ENCODE peak calls at places on chromosome 10, in eight cellular contexts. A is amygdala; H is Calu3; S is IMR-90; M is cardiac muscle cell; L is activated naive CD8-positive, alpha-beta T cell treated with anti-CD3 and anti-CD28 coated beads, Interleukin-2, amount 50 U/mL, for 24 hours; G is SW 1271; O is HTR-8/SVneo. E is an unnamed sample.

GRCh38 chr10:44857363-44858016 is 53.6 kb upstream of the TMEM72 start:
- DNase-seq in A (no peak), H (peak; percentile 76), S (peak; percentile 84), M (peak; percentile 57), L (peak; percentile 66), G (no peak), O (peak; percentile 84), E (peak; percentile 49)

GRCh38 chr10:11403116-11403515 is 208.3 kb downstream of the USP6NL start:
- DNase-seq in A (no peak), H (no peak), S (no peak), M (no peak), L (peak; percentile 62), G (no peak), O (no peak), E (no peak)

GRCh38 chr10:79984851-79985250 is 35.9 kb upstream of the SFTPD start:
- DNase-seq in A (no peak), H (peak; percentile 65), S (no peak), M (no peak), L (peak; percentile 48), G (no peak), O (no peak), E (no peak)

GRCh38 chr10:126397640-126398382 is 9.5 kb upstream of the ADAM12 start:
- DNase-seq in A (no peak), H (no peak), S (peak; percentile 98), M (no peak), L (no peak), G (peak; percentile 71), O (peak; percentile 70), E (no peak)

GRCh38 chr10:91250341-91250740 is 29.9 kb downstream of the PCGF5 start:
- DNase-seq in A (no peak), H (no peak), S (no peak), M (no peak), L (no peak), G (no peak), O (no peak), E (no peak)

GRCh38 chr10:94212876-94213595 is 149.7 kb downstream of the NOC3L start:
- DNase-seq in A (no peak), H (no peak), S (no peak), M (no peak), L (no peak), G (no peak), O (no peak), E (no peak)

GRCh38 chr10:25177754-25178135 is 2.9 kb downstream of the GPR158 start:
- DNase-seq in A (no peak), H (no peak), S (no peak), M (no peak), L (no peak), G (no peak), O (no peak), E (no peak)

GRCh38 chr10:42491801-42492200 is 146.6 kb downstream of the ZNF33B start:
- DNase-seq in A (no peak), H (no peak), S (no peak), M (no peak), L (no peak), G (no peak), O (no peak), E (no peak)

GRCh38 chr10:126111562-126111961 is 215.2 kb downstream of the FANK1 start:
- DNase-seq in A (no peak), H (no peak), S (no peak), M (no peak), L (no peak), G (no peak), O (no peak), E (no peak)

GRCh38 chr10:13037832-13038231 is 36.3 kb upstream of the CCDC3 start:
- DNase-seq in A (no peak), H (no peak), S (no peak), M (no peak), L (no peak), G (no peak), O (no peak), E (no peak)

GRCh38 chr10:101285519-101286070 is 56.3 kb upstream of the LBX1 start:
- DNase-seq in A (no peak), H (no peak), S (no peak), M (no peak), L (no peak), G (no peak), O (no peak), E (no peak)

GRCh38 chr10:86721232-86721631 is 35.2 kb upstream of the BMPR1A start:
- DNase-seq in A (no peak), H (no peak), S (no peak), M (no peak), L (no peak), G (no peak), O (no peak), E (no peak)

GRCh38 chr10:75544381-75544780 is 113.0 kb downstream of the LRMDA start:
- DNase-seq in A (no peak), H (no peak), S (no peak), M (peak; percentile 4), L (no peak), G (no peak), O (no peak), E (no peak)

GRCh38 chr10:32072025-32072787 is 16.0 kb upstream of the KIF5B start:
- DNase-seq in A (no peak), H (no peak), S (no peak), M (no peak), L (no peak), G (no peak), O (no peak), E (no peak)

GRCh38 chr10:46294641-46295230 is 7.9 kb downstream of the ANTXRL start:
- DNase-seq in A (no peak), H (no peak), S (no peak), M (no peak), L (no peak), G (no peak), O (no peak), E (no peak)

GRCh38 chr10:114704720-114705119 is 46.6 kb upstream of the ABLIM1 start:
- DNase-seq in A (no peak), H (no peak), S (no peak), M (no peak), L (no peak), G (no peak), O (no peak), E (no peak)

GRCh38 chr10:29634764-29635625 is at the start of gene SVIL:
- DNase-seq in A (no peak), H (no peak), S (peak; percentile 71), M (peak; percentile 96), L (no peak), G (peak; percentile 76), O (no peak), E (no peak)

GRCh38 chr10:133139561-133140065 is 20.4 kb upstream of the KNDC1 start:
- DNase-seq in A (no peak), H (no peak), S (no peak), M (no peak), L (no peak), G (no peak), O (no peak), E (no peak)